ENCODE peak calls at places on chromosomes 5 and 9, in four cellular contexts. Z is thyroid gland, N is A549, H is Karpas-422. A is an unnamed sample. For H3K4me1, the result is how much of the 10 kb centered on the place peaks cover.

GRCh38 chr9:134707031-134707680 is 65.6 kb downstream of the COL5A1 start:
- DNase-seq in Z (peak), N (no peak), H (no peak), A (peak)

GRCh38 chr9:85716031-85716877 is 25.5 kb downstream of the AGTPBP1 start:
- DNase-seq in Z (no peak), N (no peak), H (peak), A (no peak)

GRCh38 chr9:25850803-25851202 is 172.6 kb upstream of the TUSC1 start:
- DNase-seq in Z (no peak), N (no peak), H (no peak), A (no peak)

GRCh38 chr9:126791406-126792230 is 13.2 kb upstream of the ZBTB43 start:
- DNase-seq in Z (no peak), N (peak), H (no peak), A (no peak)

GRCh38 chr5:165525268-165525667 is 2019.8 kb downstream of the MAT2B start:
- DNase-seq in Z (no peak), N (no peak), H (no peak), A (no peak)

GRCh38 chr9:113274474-113275146 is 762 bp downstream of the CDC26 start:
- DNase-seq in Z (no peak), N (peak), H (peak), A (no peak)

GRCh38 chr9:16575142-16575877 is 295.2 kb downstream of the BNC2 start:
- DNase-seq in Z (no peak), N (peak), H (peak), A (no peak)

GRCh38 chr5:79147076-79147475 is 35.5 kb downstream of the BHMT start:
- DNase-seq in Z (no peak), N (no peak), H (no peak), A (no peak)

GRCh38 chr5:175640108-175640507 is 17.8 kb upstream of the HRH2 start:
- DNase-seq in Z (no peak), N (no peak), H (no peak), A (no peak)

GRCh38 chr5:43227655-43228054 is 35.6 kb downstream of the NIM1K start:
- DNase-seq in Z (no peak), N (peak), H (no peak), A (no peak)

GRCh38 chr5:88724201-88724600 is 158.8 kb downstream of the MEF2C start:
- DNase-seq in Z (no peak), N (peak), H (peak), A (no peak)

GRCh38 chr5:65024681-65025080 is 256.0 kb downstream of the CWC27 start:
- DNase-seq in Z (no peak), N (no peak), H (no peak), A (no peak)

GRCh38 chr5:149930754-149931574 is 13.6 kb downstream of the PDE6A start:
- DNase-seq in Z (no peak), N (no peak), H (no peak), A (no peak)
- H3K4me3 ChIP-seq in Z (no peak), N (no peak), H (no peak), A (no peak)

GRCh38 chr5:181243020-181243520 is 636 bp downstream of the RACK1 start:
- DNase-seq in Z (no peak), N (no peak), H (peak), A (no peak)

GRCh38 chr5:181243521-181244307 is at the start of gene RACK1:
- DNase-seq in Z (peak), N (peak), H (peak), A (peak)

GRCh38 chr5:181241393-181241975 is 2.2 kb downstream of the RACK1 start:
- DNase-seq in Z (no peak), N (peak), H (peak), A (no peak)

GRCh38 chr5:181239062-181239663 is 4.5 kb downstream of the RACK1 start:
- DNase-seq in Z (no peak), N (no peak), H (peak), A (no peak)

DNA sequence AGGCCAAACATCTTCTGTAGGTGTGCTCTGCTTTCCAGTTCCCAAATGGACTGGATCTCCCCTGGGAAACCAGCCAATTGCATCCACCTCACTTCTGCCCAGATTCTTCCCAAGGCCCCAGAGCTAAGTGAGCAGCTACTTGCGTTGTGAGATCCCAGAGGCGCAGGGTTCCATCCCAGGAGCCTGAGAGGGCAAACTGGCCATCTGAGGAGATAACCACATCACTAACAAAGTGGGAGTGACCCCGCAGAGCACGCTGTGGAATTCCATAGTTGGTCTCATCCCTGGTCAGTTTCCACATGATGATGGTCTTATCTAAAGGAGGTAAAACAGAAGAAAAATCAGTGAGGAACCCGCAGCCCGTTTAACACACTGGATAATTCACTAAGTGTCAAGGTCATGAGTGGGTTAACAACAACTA is 1.7 kb downstream of the RACK1 start:
- DNase-seq in Z (no peak), N (no peak), H (no peak), A (no peak)
- H3K4me1 ChIP-seq in Z (under half), N (under half), H (under half), A (under half)

DNA sequence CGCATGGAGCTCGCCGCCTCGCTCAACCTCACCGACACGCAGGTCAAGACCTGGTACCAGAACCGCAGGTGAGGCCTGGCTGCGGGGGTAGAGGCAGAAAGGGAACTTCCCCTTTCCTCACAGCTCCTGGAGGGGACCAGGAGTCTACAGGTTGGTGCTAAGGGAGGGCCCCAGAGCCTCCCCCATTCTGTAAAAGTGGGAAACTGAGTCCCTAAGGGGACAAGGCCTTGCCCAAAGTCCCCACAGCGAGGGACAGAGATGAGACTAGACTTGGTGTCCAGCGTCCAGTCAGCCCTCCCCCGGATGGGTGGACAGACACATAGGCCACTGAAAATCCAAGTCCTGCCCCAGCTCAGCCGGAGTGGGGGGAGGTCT is 5.1 kb downstream of the BARHL1 start:
- DNase-seq in Z (no peak), N (no peak), H (no peak), A (no peak)
- H3K4me3 ChIP-seq in Z (no peak), N (no peak), H (no peak), A (no peak)

GRCh38 chr9:89054865-89055495 is 63.7 kb downstream of the S1PR3 start:
- DNase-seq in Z (no peak), N (no peak), H (no peak), A (no peak)
- H3K4me1 ChIP-seq in Z (under half), N (under half), H (under half), A (under half)

GRCh38 chr9:13628526-13628925 is 349.0 kb upstream of the MPDZ start:
- DNase-seq in Z (no peak), N (no peak), H (no peak), A (no peak)
- H3K4me3 ChIP-seq in Z (no peak), N (no peak), H (no peak), A (no peak)

GRCh38 chr9:131700765-131701433 is 39.0 kb downstream of the RAPGEF1 start:
- DNase-seq in Z (no peak), N (no peak), H (no peak), A (no peak)
- H3K4me1 ChIP-seq in Z (under half), N (under half), H (under half), A (under half)

DNA sequence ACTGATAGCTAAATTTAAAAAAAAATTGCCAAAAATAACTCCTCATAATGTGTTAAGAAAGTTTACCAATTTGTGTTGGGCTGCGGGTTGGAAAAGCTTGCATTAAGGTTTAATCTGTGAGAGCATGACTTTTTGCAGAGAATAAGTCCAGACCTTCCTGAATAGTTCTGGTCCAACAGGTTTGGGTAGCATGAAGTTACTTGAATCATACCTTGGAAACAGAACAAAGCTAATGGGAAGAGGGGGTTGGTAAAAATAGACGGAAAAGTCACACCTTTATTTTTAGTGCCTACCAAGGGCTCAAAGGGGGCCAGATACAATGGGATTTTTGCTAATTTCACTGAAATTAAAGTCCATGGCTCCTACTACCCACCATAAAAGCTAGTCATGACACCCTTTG is 17.1 kb upstream of the MATR3 start:
- DNase-seq in Z (no peak), N (no peak), H (no peak), A (no peak)
- H3K4me3 ChIP-seq in Z (no peak), N (peak), H (peak), A (no peak)

GRCh38 chr9:129164246-129164930 is 13.7 kb downstream of the IER5L start:
- DNase-seq in Z (no peak), N (no peak), H (no peak), A (no peak)

GRCh38 chr9:129162901-129163670 is 15.0 kb downstream of the IER5L start:
- DNase-seq in Z (no peak), N (no peak), H (no peak), A (no peak)

GRCh38 chr9:129166962-129167557 is 11.0 kb downstream of the IER5L start:
- DNase-seq in Z (peak), N (peak), H (no peak), A (peak)

GRCh38 chr9:129163753-129164152 is 14.3 kb downstream of the IER5L start:
- DNase-seq in Z (no peak), N (no peak), H (no peak), A (no peak)

DNA sequence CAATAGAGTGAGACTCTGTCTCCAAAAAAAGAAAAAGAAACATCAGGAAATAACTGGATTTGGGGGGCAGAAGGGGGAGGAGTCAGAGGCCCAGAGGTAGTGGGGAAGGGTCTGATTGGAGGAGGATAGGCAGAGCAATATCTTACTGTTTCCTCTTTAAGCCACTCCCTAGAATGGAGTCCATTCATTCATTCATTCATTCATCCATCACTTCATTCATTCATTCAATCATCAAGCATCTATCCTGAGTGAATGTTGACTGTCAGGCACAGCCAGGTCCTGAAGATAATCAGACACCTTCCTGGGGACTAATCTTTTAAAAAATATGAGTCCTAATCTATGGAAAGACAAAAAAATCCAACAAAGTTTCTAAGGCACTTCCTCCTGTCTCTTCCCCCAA is 12.9 kb downstream of the IER5L start:
- DNase-seq in Z (no peak), N (no peak), H (no peak), A (no peak)
- H3K4me1 ChIP-seq in Z (under half), N (under half), H (under half), A (under half)

A was measured in pancreas.